ENCODE peak calls at places on chromosomes 3 and 15, in seven cellular contexts. Q, S, I, X, W, O and Z are unnamed samples.

GRCh38 chr3:194736896-194737600 is 51.4 kb downstream of the FAM43A start:
- DNase-seq in Q (no peak), S (no peak), I (no peak), X (no peak), W (no peak), O (no peak), Z (no peak)

GRCh38 chr3:127486337-127486944 is 104.1 kb downstream of the TPRA1 start:
- DNase-seq in Q (no peak), S (no peak), I (no peak), X (no peak), W (no peak), O (no peak), Z (no peak)

GRCh38 chr3:182739619-182740018 is 53.7 kb upstream of the ATP11B start:
- DNase-seq in Q (peak; percentile 39), S (no peak), I (no peak), X (no peak), W (no peak), O (no peak), Z (peak; percentile 7)

GRCh38 chr3:146739203-146739671 is 134.1 kb upstream of the PLSCR5 start:
- DNase-seq in Q (no peak), S (no peak), I (no peak), X (no peak), W (no peak), O (no peak), Z (no peak)

GRCh38 chr3:49747792-49748480 is 24.2 kb upstream of the GMPPB start:
- DNase-seq in Q (peak; percentile 88), S (peak; percentile 63), I (no peak), X (no peak), W (no peak), O (no peak), Z (peak; percentile 66)

GRCh38 chr3:197466586-197467399 is 89.0 kb downstream of the BDH1 start:
- DNase-seq in Q (peak; percentile 74), S (peak; percentile 65), I (peak; percentile 67), X (no peak), W (no peak), O (no peak), Z (peak; percentile 92)

GRCh38 chr3:146375214-146375613 is 94.1 kb downstream of the PLSCR2 start:
- DNase-seq in Q (peak; percentile 56), S (no peak), I (no peak), X (no peak), W (peak; percentile 9), O (no peak), Z (no peak)

GRCh38 chr3:169508426-169508825 is 155.1 kb downstream of the MECOM start:
- DNase-seq in Q (no peak), S (no peak), I (no peak), X (no peak), W (no peak), O (no peak), Z (no peak)

GRCh38 chr3:195003006-195003892 is 267.7 kb downstream of the XXYLT1 start:
- DNase-seq in Q (peak; percentile 65), S (peak; percentile 42), I (no peak), X (no peak), W (peak; percentile 63), O (no peak), Z (no peak)

GRCh38 chr3:32153414-32154016 is 47.1 kb downstream of the GPD1L start:
- DNase-seq in Q (no peak), S (no peak), I (no peak), X (no peak), W (no peak), O (no peak), Z (no peak)

GRCh38 chr3:115448856-115449255 is 174.5 kb upstream of the GAP43 start:
- DNase-seq in Q (peak; percentile 9), S (no peak), I (no peak), X (no peak), W (no peak), O (no peak), Z (no peak)

GRCh38 chr3:38545983-38546382 is 49.8 kb downstream of the EXOG start:
- DNase-seq in Q (no peak), S (no peak), I (no peak), X (no peak), W (no peak), O (no peak), Z (no peak)

GRCh38 chr3:178845446-178846118 is 226.0 kb downstream of the ZMAT3 start:
- DNase-seq in Q (peak; percentile 74), S (no peak), I (peak; percentile 48), X (no peak), W (no peak), O (no peak), Z (peak; percentile 35)

GRCh38 chr3:134810850-134811249 is 15.8 kb downstream of the EPHB1 start:
- DNase-seq in Q (no peak), S (no peak), I (no peak), X (no peak), W (no peak), O (no peak), Z (no peak)

GRCh38 chr15:63950911-63951481 is 95.3 kb downstream of the DAPK2 start:
- DNase-seq in Q (peak; percentile 74), S (peak; percentile 73), I (no peak), X (no peak), W (no peak), O (no peak), Z (peak; percentile 41)

GRCh38 chr3:173690542-173690941 is 293.0 kb downstream of the NLGN1 start:
- DNase-seq in Q (peak; percentile 1), S (no peak), I (no peak), X (no peak), W (no peak), O (no peak), Z (no peak)